ENCODE peak calls at places on chromosomes 12 and 14, in five cellular contexts. Y, P, Z, L and Q are unnamed samples.

GRCh38 chr12:42786400-42786799 is 196.9 kb upstream of the PRICKLE1 start:
- DNase-seq in P (no peak), Y (no peak), Z (no peak), L (no peak), Q (no peak)

GRCh38 chr12:108856428-108857157 is 790 bp downstream of the SSH1 start:
- DNase-seq in Z (no peak), L (peak; percentile 81), P (peak; percentile 21), Y (peak; percentile 59), Q (peak; percentile 87)

GRCh38 chr12:128797119-128798118 is 26.3 kb downstream of the SLC15A4 start:
- DNase-seq in Z (peak; percentile 50), L (no peak), Y (no peak), P (no peak), Q (peak; percentile 46)

GRCh38 chr12:51848843-51849735 is 571 bp upstream of the FIGNL2 start:
- DNase-seq in L (no peak), P (no peak), Z (no peak), Y (peak; percentile 24), Q (no peak)

GRCh38 chr14:36420288-36420687 is 99.7 kb downstream of the NKX2-1 start:
- DNase-seq in Z (no peak), P (no peak), Y (no peak), L (no peak), Q (no peak)

GRCh38 chr12:111250251-111250881 is 118.5 kb downstream of the PHETA1 start:
- DNase-seq in L (no peak), Z (no peak), P (no peak), Y (no peak), Q (no peak)

GRCh38 chr12:80195143-80195726 is 95.9 kb downstream of the OTOGL start:
- DNase-seq in Y (peak; percentile 15), Z (no peak), L (no peak), P (no peak), Q (no peak)

GRCh38 chr12:52029686-52030085 is 21.6 kb upstream of the NR4A1 start:
- DNase-seq in L (no peak), Z (no peak), Y (peak; percentile 55), P (no peak), Q (no peak)

GRCh38 chr12:111227476-111228420 is 141.1 kb downstream of the PHETA1 start:
- DNase-seq in Z (no peak), Y (no peak), L (no peak), P (no peak), Q (no peak)

GRCh38 chr12:5166976-5167375 is 123.3 kb downstream of the KCNA5 start:
- DNase-seq in Y (no peak), P (no peak), L (no peak), Z (no peak), Q (no peak)

GRCh38 chr12:25017336-25017735 is 68.4 kb upstream of the BCAT1 start:
- DNase-seq in Z (no peak), Y (no peak), P (no peak), L (no peak), Q (no peak)

GRCh38 chr14:52299692-52300278 is 14.3 kb upstream of the PTGER2 start:
- DNase-seq in Z (no peak), L (no peak), P (no peak), Y (peak; percentile 31), Q (no peak)

GRCh38 chr14:72129283-72129682 is 197.1 kb downstream of the RGS6 start:
- DNase-seq in Z (no peak), P (no peak), Y (no peak), L (no peak), Q (no peak)

GRCh38 chr12:98751580-98752115 is 106.6 kb downstream of the APAF1 start:
- DNase-seq in P (no peak), Z (no peak), Y (peak; percentile 71), L (no peak), Q (no peak)

GRCh38 chr12:122790393-122791075 is 16.2 kb downstream of the CCDC62 start:
- DNase-seq in Y (no peak), P (no peak), Z (no peak), L (no peak), Q (no peak)

GRCh38 chr14:87966816-87967215 is 26.2 kb downstream of the GALC start:
- DNase-seq in Z (no peak), P (no peak), L (no peak), Y (no peak), Q (no peak)

GRCh38 chr12:97756066-97756701 is 293.6 kb downstream of the RMST start:
- DNase-seq in Y (no peak), P (no peak), Z (no peak), L (no peak), Q (no peak)

DNA sequence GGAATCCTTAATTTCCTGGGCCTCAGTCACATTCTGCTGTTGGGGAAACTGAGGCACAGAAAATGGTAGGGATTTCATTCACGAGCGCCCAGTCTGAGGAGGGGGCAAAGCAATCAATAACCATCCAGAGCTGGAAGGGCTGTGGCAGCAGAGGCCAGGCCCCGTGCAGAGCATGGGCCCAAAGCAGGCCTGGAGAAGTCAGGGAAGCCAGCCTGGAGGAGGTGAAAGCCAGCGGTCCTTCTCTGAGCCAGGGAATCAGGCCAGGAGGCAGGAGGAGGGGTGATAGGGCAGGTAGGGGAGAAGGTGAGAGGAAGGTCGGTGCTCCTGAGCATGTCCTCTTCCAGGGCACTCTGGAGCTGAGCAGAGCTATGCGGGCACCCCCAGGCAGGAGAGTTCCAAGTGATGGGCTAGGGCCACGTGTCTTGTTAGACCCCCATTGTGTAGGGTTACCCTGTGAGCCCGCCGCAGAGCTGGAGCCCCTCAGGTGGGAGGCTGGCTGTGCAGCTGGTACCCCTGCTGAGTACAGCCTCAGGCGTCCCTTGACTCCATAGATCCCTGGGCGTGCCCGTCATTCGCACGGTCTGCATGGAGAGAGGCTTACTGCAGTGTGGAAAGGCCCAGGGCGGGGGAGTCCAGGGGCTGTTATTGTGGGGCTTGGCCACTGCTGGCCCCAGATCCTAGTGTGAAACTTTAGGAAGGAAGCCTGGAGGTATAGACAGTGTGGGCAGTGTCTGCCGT is 4.8 kb downstream of the TNFAIP2 start:
- DNase-seq in P (no peak), Z (no peak), Y (no peak), L (no peak), Q (no peak)
- H3K27ac ChIP-seq in P (no peak overlapping the region), Z (no peak overlapping the region), Y (no peak overlapping the region), L (no peak overlapping the region), Q (no peak overlapping the region)

DNA sequence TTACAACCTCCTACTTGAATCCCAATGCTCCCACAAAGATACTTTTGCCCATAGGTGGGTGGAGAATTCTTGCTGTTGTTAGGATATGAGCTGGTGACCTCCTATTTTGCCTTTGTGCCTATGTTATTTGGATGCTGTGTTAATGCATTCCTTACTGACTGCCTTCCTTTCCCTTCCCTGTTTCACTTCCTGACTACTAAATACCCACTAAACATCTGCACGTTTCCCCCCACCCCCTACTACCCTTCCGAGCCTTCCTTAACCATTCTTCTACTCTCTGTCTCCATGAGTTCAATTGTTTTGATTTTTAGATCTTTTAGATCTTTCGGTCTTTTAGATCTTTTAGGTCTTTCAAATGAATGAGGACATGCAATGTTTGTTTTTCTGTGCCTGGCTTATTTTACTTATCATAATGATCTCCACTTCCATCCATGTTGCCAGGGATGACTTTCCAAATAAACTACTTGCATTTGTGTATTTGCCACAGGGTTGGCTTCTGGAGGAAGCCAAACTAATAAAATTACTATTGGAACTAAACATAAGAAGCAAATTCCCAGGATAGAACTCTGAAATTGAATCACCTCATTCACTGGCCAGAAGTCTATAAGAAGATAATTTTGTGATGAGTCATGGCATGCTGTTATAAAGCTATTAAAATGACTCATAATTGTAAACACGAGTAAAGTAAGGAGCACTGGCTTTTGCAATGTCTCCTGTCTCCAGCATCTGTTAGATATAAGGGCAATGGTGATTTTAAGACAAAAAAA is 586.2 kb downstream of the LRFN5 start:
- DNase-seq in Y (no peak), P (no peak), L (no peak), Z (no peak), Q (no peak)
- TF ChIP-seq EP300 in Y (no peak), P (no peak), L (no peak), Z (no peak), Q (no peak)

GRCh38 chr12:6929806-6930452 is 2.2 kb downstream of the ATN1 start:
- DNase-seq in L (no peak), Z (no peak), P (no peak), Y (peak; percentile 83), Q (no peak)

GRCh38 chr12:6935551-6936377 is 7.9 kb upstream of the RNU7-1 start:
- DNase-seq in L (no peak), P (peak; percentile 28), Y (no peak), Z (no peak), Q (no peak)

GRCh38 chr12:6934110-6934509 is 6.4 kb downstream of the ATN1 start:
- DNase-seq in Z (no peak), Y (no peak), L (no peak), P (peak; percentile 61), Q (no peak)

GRCh38 chr12:6935221-6935550 is 7.4 kb downstream of the ATN1 start:
- DNase-seq in Z (no peak), Y (no peak), P (no peak), L (no peak), Q (no peak)

DNA sequence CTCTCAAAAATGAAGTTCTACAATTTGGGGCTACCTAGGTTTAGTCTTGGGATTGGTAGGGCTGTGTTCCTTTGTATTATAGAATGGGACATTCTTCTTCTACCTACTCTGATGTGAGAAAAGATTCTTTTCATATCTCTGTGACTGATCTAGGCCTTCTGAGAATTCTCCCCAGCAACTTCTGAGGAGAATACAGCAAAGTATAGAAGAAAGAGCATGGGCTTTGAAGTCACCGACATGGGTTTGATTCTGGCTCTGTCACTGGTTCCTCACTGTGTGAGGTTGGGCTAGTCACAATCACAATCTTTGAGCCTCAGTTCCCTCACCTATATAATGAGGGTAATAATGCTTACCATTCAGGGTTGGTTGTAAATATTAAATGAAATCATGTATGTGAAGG is 5.0 kb downstream of the ATN1 start:
- DNase-seq in Y (no peak), P (no peak), L (no peak), Z (no peak), Q (no peak)
- TF ChIP-seq POLR2A in Y (no peak), P (no peak), L (no peak), Z (no peak), Q (no peak)

GRCh38 chr12:10749700-10750384 is 26.7 kb upstream of the YBX3 start:
- DNase-seq in P (peak; percentile 55), Z (peak; percentile 34), Y (peak; percentile 79), L (peak; percentile 75), Q (peak; percentile 89)
- H3K27ac ChIP-seq in P (no peak overlapping the region), Z (no peak overlapping the region), Y (no peak overlapping the region), L (peak overlapping the region; percentile 53), Q (peak overlapping the region; percentile 67)